ENCODE peak calls at places on chromosomes 12 and 14, in ten cellular contexts. A is upper lobe of right lung, W is colonic mucosa, U is Caco-2, K is heart right ventricle, T is heart left ventricle, L is fibroblast of lung, I is foreskin keratinocyte, N is hepatocyte, B is DND-41. R is an unnamed sample. For H3K4me1, the result is how much of the 10 kb centered on the place peaks cover.

GRCh38 chr12:73514672-73515071 is 1023.0 kb upstream of the ATXN7L3B start:
- DNase-seq in T (no peak), K (no peak), U (peak), I (no peak), N (no peak), L (no peak), W (no peak), B (no peak), A (no peak), R (no peak)

GRCh38 chr14:63676615-63677014 is 34.9 kb upstream of the WDR89 start:
- DNase-seq in I (no peak), N (no peak), L (no peak), U (no peak), T (no peak), K (no peak), A (no peak), B (no peak), W (no peak), R (no peak)

GRCh38 chr14:53060046-53060445 is 93.1 kb downstream of the DDHD1 start:
- DNase-seq in A (no peak), N (no peak), L (no peak), K (no peak), W (no peak), T (no peak), U (no peak), B (no peak), I (no peak), R (no peak)

GRCh38 chr14:67425603-67426002 is 13.6 kb upstream of the PLEK2 start:
- DNase-seq in W (no peak), T (no peak), L (no peak), B (no peak), U (no peak), K (no peak), I (no peak), A (no peak), N (no peak), R (no peak)

GRCh38 chr14:50935126-50936090 is 8.9 kb downstream of the PYGL start:
- DNase-seq in U (peak), K (no peak), A (no peak), N (no peak), B (no peak), W (peak), L (no peak), T (no peak), I (no peak), R (no peak)

GRCh38 chr12:28937196-28937595 is 211.9 kb upstream of the FAR2 start:
- DNase-seq in B (no peak), K (no peak), A (no peak), W (no peak), U (no peak), L (peak), T (no peak), I (peak), N (no peak), R (no peak)

GRCh38 chr12:63882844-63883243 is 38.3 kb downstream of the SRGAP1 start:
- DNase-seq in K (peak), L (peak), W (no peak), T (peak), B (no peak), U (no peak), I (no peak), N (no peak), A (no peak), R (no peak)

GRCh38 chr12:14058717-14059116 is 77.3 kb upstream of the GRIN2B start:
- DNase-seq in L (no peak), I (no peak), W (no peak), A (no peak), K (no peak), U (no peak), B (no peak), T (no peak), N (no peak), R (no peak)

GRCh38 chr12:116990971-116991966 is 80.5 kb downstream of the FBXW8 start:
- DNase-seq in K (no peak), N (no peak), B (no peak), I (no peak), W (no peak), A (no peak), L (no peak), U (no peak), T (no peak), R (no peak)

GRCh38 chr14:79856357-79856756 is 354.9 kb downstream of the DIO2 start:
- DNase-seq in K (no peak), T (no peak), I (no peak), N (no peak), B (no peak), A (no peak), L (no peak), U (no peak), W (no peak), R (no peak)

GRCh38 chr12:62372825-62373224 is 93.8 kb upstream of the MON2 start:
- DNase-seq in B (no peak), I (no peak), L (no peak), N (no peak), W (no peak), K (no peak), A (no peak), U (no peak), T (no peak), R (no peak)

GRCh38 chr12:109927622-109928021 is 27.5 kb downstream of the TCHP start:
- DNase-seq in L (peak), U (peak), A (no peak), W (peak), B (peak), K (no peak), T (no peak), I (no peak), N (peak), R (no peak)

GRCh38 chr14:36713960-36714703 is 52.5 kb downstream of the PAX9 start:
- DNase-seq in T (no peak), A (no peak), I (no peak), N (no peak), L (no peak), W (no peak), K (no peak), U (no peak), B (no peak), R (no peak)

GRCh38 chr12:46386877-46387629 is 14.5 kb upstream of the SLC38A2 start:
- DNase-seq in A (no peak), N (no peak), I (peak), W (no peak), U (no peak), K (peak), L (peak), B (no peak), T (peak), R (no peak)

GRCh38 chr12:128052341-128052740 is 214.6 kb upstream of the TMEM132C start:
- DNase-seq in L (no peak), K (no peak), B (no peak), I (no peak), T (no peak), U (no peak), W (no peak), N (no peak), A (no peak), R (no peak)

GRCh38 chr12:6792522-6793201 is 3.3 kb downstream of the CD4 start:
- DNase-seq in L (no peak), W (no peak), N (no peak), K (peak), U (no peak), A (no peak), I (no peak), B (peak), T (peak), R (no peak)

GRCh38 chr12:105292705-105293104 is 37.8 kb upstream of the C12orf75 start:
- DNase-seq in N (no peak), L (peak), K (no peak), T (no peak), A (no peak), W (no peak), I (no peak), B (no peak), U (no peak), R (no peak)

GRCh38 chr14:83096092-83096491 is 1562.4 kb upstream of the SEL1L start:
- DNase-seq in U (no peak), I (no peak), N (no peak), B (no peak), L (peak), T (no peak), A (no peak), K (no peak), W (no peak), R (no peak)

GRCh38 chr14:99267871-99268775 is 3.9 kb downstream of the BCL11B start:
- DNase-seq in W (no peak), L (no peak), I (peak), K (no peak), N (no peak), U (peak), A (no peak), B (peak), T (no peak), R (no peak)

GRCh38 chr14:99263564-99264330 is 8.2 kb downstream of the BCL11B start:
- DNase-seq in U (no peak), A (no peak), N (no peak), K (no peak), B (no peak), I (no peak), T (no peak), L (no peak), W (no peak), R (no peak)

GRCh38 chr14:99266181-99267178 is 5.5 kb downstream of the BCL11B start:
- DNase-seq in L (peak), I (peak), B (peak), K (peak), A (peak), N (peak), W (peak), T (peak), U (peak), R (peak)

GRCh38 chr14:99264691-99265090 is 7.3 kb downstream of the BCL11B start:
- DNase-seq in T (no peak), B (no peak), N (no peak), L (no peak), A (no peak), U (no peak), K (no peak), I (no peak), W (no peak), R (no peak)

DNA sequence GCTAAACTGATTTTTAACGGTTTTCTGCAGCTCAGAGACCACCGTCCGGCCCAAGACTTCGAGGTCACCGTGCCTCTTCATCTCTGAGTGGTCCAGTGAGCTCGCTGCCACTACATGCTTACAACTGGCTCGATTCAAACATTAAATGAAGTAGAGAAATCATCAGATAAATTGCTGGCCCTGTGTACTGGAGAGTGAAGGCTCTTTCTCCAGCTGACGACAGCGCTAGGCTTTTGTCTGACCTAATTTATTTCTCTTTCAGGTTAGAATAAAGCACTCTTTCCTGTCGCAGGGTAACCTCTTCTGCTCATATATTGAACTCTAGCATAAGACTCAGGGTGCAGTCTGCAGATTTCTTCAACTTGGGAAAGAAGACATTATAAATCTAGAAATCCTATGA is 6.4 kb downstream of the BCL11B start:
- DNase-seq in U (no peak), K (no peak), N (no peak), T (no peak), W (no peak), L (no peak), A (no peak), I (no peak), B (no peak), R (no peak)
- H3K4me1 ChIP-seq in U (under half), K (under half), N (under half), T (under half), W (under half), L (under half), A (under half), I (under half), B (half or more), R (under half)

GRCh38 chr12:54135621-54136027 is 53.2 kb downstream of the SMUG1 start:
- DNase-seq in K (no peak), N (peak), L (no peak), B (no peak), I (no peak), A (no peak), T (no peak), W (no peak), U (peak), R (no peak)

GRCh38 chr12:54133663-54134375 is 55.0 kb downstream of the SMUG1 start:
- DNase-seq in W (no peak), T (no peak), I (no peak), A (no peak), B (no peak), L (no peak), K (no peak), N (peak), U (no peak), R (no peak)

GRCh38 chr12:54134395-54134794 is 54.4 kb downstream of the SMUG1 start:
- DNase-seq in W (no peak), L (no peak), N (no peak), K (no peak), U (no peak), B (no peak), T (no peak), A (no peak), I (no peak), R (no peak)

GRCh38 chr12:54132979-54133378 is 55.8 kb downstream of the SMUG1 start:
- DNase-seq in A (no peak), T (no peak), I (no peak), K (no peak), B (no peak), U (peak), N (no peak), L (no peak), W (no peak), R (no peak)

DNA sequence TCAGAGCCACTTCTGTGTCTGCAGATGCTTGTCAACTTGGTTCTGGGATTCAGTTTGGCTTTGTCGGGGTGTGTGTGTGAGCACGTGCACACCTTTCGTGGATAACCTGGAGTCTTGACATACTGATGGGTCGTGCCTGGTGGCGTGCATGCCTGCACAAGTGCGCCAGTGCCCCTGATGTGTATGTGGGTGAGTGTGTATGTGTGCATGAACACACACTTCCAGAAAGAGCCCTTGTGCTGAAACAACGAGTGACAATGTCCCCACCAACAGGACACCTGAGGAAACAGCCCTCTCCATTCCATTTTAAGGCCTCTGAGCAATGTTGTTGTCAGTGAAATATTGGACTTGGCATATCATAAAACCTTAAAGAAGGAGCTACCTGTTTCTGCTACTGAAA is 53.9 kb downstream of the SMUG1 start:
- DNase-seq in U (peak), I (no peak), K (no peak), A (no peak), W (no peak), B (no peak), T (no peak), L (no peak), N (peak), R (no peak)
- TF ChIP-seq CTCF in U (peak), I (peak), K (no peak), A (no peak), W (no peak), B (no peak), T (no peak), L (no peak), N (peak), R (no peak)

DNA sequence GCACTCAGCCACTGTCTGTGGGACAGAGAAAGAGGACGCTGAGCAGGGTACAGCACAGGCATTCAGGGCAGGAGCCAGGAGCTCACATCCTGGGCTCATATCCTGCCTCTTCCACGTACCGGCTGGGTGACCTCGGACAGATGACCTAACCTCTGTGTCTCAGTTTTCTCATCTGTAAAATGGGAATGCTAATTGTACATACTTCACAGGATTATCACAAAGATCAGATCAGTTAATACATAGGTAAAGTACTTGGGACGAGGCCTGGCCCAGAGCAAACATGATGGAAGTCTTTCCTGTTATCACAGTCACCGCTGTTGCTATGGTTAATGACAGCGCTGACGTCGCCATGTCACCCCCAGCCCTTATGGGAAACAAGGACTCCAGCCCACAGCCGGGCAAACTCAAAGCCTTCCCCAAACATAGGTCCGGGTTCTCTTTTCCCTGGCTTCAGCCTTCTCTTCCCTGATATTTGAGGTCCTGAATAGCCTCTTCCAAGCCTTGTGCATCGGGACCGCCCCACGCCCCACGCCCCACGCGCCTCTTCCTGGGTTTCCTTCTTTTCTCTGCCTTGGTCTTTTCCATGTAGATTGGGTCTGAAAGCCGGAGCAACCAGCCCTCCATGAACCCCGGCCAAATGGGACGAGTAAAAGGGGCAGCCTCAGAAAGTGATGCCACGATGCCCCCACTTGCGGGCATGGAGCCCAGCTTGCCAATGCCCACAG is 125.3 kb downstream of the RFLNA start:
- DNase-seq in B (no peak), W (no peak), U (no peak), I (no peak), T (no peak), L (no peak), N (no peak), A (no peak), K (no peak), R (no peak)
- H3K4me1 ChIP-seq in B (under half), W (under half), U (under half), I (under half), T (under half), L (under half), N (under half), A (under half), K (under half), R (under half)

GRCh38 chr14:102046337-102047278 is 40.2 kb downstream of the HSP90AA1 start:
- DNase-seq in K (peak), L (peak), I (no peak), N (peak), B (peak), T (peak), A (peak), W (peak), U (peak), R (peak)
- TF ChIP-seq CTCF in K (peak), L (peak), I (peak), N (peak), B (peak), T (no peak), A (peak), W (peak), U (peak), R (peak)

GRCh38 chr12:120121766-120122293 is 5.3 kb upstream of the RAB35 start:
- DNase-seq in N (no peak), T (no peak), A (no peak), B (no peak), U (no peak), L (no peak), K (no peak), I (no peak), W (no peak), R (no peak)
- H3K4me1 ChIP-seq in N (under half), T (under half), A (under half), B (under half), U (under half), L (under half), K (half or more), I (under half), W (under half), R (under half)

R was measured in testis.